ENCODE peak calls at places on chromosomes 1 and 21, in eight cellular contexts. F is AG04450, M is coronary artery, I is Panc1, N is bronchial epithelial cell, V is AG10803, P is aorta, E is fibroblast of lung. C is an unnamed sample.

GRCh38 chr21:16181024-16181423 is 451.2 kb downstream of the USP25 start:
- DNase-seq in P (no peak), M (no peak), E (no peak), I (no peak), V (no peak), N (no peak), F (no peak), C (no peak)

GRCh38 chr1:17215545-17215890 is 10.6 kb downstream of the PADI1 start:
- DNase-seq in P (no peak), V (no peak), M (no peak), I (no peak), E (no peak), N (peak), F (no peak), C (peak)

GRCh38 chr1:160614410-160614809 is 32.4 kb downstream of the SLAMF1 start:
- DNase-seq in N (no peak), E (no peak), P (no peak), M (no peak), V (no peak), F (no peak), I (no peak), C (no peak)

GRCh38 chr1:184423649-184424048 is 36.8 kb downstream of the C1orf21 start:
- DNase-seq in M (no peak), N (no peak), F (no peak), E (no peak), P (no peak), V (no peak), I (no peak), C (no peak)

GRCh38 chr1:53037159-53037558 is 24.9 kb upstream of the PODN start:
- DNase-seq in M (no peak), E (no peak), I (no peak), N (no peak), F (no peak), V (no peak), P (no peak), C (no peak)

GRCh38 chr1:19877821-19878636 is 4.2 kb upstream of the OTUD3 start:
- DNase-seq in I (no peak), M (no peak), N (peak), V (peak), F (no peak), P (no peak), E (no peak), C (no peak)

GRCh38 chr1:74771913-74772515 is 39.1 kb downstream of the TYW3 start:
- DNase-seq in I (peak), M (no peak), P (no peak), F (peak), E (peak), V (peak), N (peak), C (no peak)

GRCh38 chr1:207499573-207499972 is 3.6 kb downstream of the CR1 start:
- DNase-seq in P (peak), E (peak), F (peak), I (peak), N (peak), M (no peak), V (peak), C (peak)

GRCh38 chr1:197451424-197451823 is 183.4 kb downstream of the CRB1 start:
- DNase-seq in I (no peak), V (no peak), M (no peak), P (no peak), F (no peak), E (peak), N (no peak), C (no peak)

GRCh38 chr1:205344010-205344808 is 12.5 kb downstream of the KLHDC8A start:
- DNase-seq in E (no peak), V (no peak), F (no peak), M (no peak), P (no peak), N (no peak), I (no peak), C (peak)

GRCh38 chr21:35032474-35033263 is 16.4 kb downstream of the RUNX1 start:
- DNase-seq in M (no peak), N (no peak), I (no peak), E (no peak), F (no peak), P (no peak), V (no peak), C (no peak)

GRCh38 chr21:29805110-29805509 is 134.7 kb downstream of the GRIK1 start:
- DNase-seq in N (peak), M (no peak), P (no peak), E (no peak), V (no peak), I (no peak), F (no peak), C (no peak)

GRCh38 chr1:182626527-182626926 is 22.3 kb upstream of the RGS16 start:
- DNase-seq in P (no peak), I (no peak), F (no peak), N (peak), E (no peak), M (no peak), V (no peak), C (no peak)

GRCh38 chr1:43238104-43238503 is 31.7 kb upstream of the TMEM125 start:
- DNase-seq in F (peak), N (peak), E (peak), V (peak), P (peak), I (peak), M (no peak), C (peak)

GRCh38 chr1:22952694-22953391 is 19.8 kb downstream of the LACTBL1 start:
- DNase-seq in N (no peak), I (no peak), F (no peak), M (no peak), E (no peak), V (no peak), P (no peak), C (no peak)

GRCh38 chr21:35006771-35007170 is 42.3 kb downstream of the RUNX1 start:
- DNase-seq in M (no peak), V (no peak), E (no peak), N (no peak), P (no peak), I (no peak), F (no peak), C (no peak)

GRCh38 chr1:4668738-4669700 is 14.6 kb downstream of the AJAP1 start:
- DNase-seq in I (no peak), M (no peak), V (peak), E (no peak), N (peak), P (no peak), F (no peak), C (no peak)

GRCh38 chr1:17507916-17508315 is 31.6 kb upstream of the ARHGEF10L start:
- DNase-seq in E (no peak), M (no peak), P (no peak), F (no peak), I (no peak), V (no peak), N (no peak), C (peak)

GRCh38 chr1:86468501-86468977 is at the start of gene CLCA1:
- DNase-seq in P (no peak), M (no peak), E (no peak), V (no peak), N (no peak), I (no peak), F (no peak), C (no peak)

GRCh38 chr1:2803086-2803930 is 1.8 kb upstream of the TTC34 start:
- DNase-seq in V (no peak), N (no peak), E (no peak), M (no peak), P (peak), F (no peak), I (no peak), C (no peak)

GRCh38 chr1:171736204-171736603 is 5.7 kb downstream of the VAMP4 start:
- DNase-seq in F (no peak), V (no peak), I (no peak), P (no peak), E (no peak), N (no peak), M (no peak), C (no peak)

GRCh38 chr1:154992721-154993571 is 440 bp upstream of the LENEP start:
- DNase-seq in I (no peak), N (peak), V (no peak), E (peak), M (no peak), F (no peak), P (peak), C (no peak)

GRCh38 chr1:37634554-37635308 is at the start of gene RSPO1:
- DNase-seq in E (peak), N (no peak), F (no peak), P (no peak), M (no peak), V (peak), I (no peak), C (peak)

GRCh38 chr1:247905181-247905580 is 9.8 kb downstream of the OR2W3 start:
- DNase-seq in E (no peak), P (no peak), N (no peak), V (no peak), F (no peak), I (no peak), M (no peak), C (no peak)

GRCh38 chr1:180167721-180168467 is 13.2 kb downstream of the QSOX1 start:
- DNase-seq in M (no peak), V (no peak), P (no peak), I (no peak), E (no peak), N (peak), F (no peak), C (peak)

GRCh38 chr1:14576155-14576554 is 22.3 kb upstream of the KAZN start:
- DNase-seq in F (no peak), N (no peak), E (no peak), P (no peak), I (no peak), V (no peak), M (no peak), C (no peak)

GRCh38 chr21:31142600-31142999 is 104.3 kb upstream of the KRTAP19-8 start:
- DNase-seq in N (no peak), V (no peak), P (no peak), I (no peak), F (no peak), E (no peak), M (no peak), C (no peak)

GRCh38 chr21:30227128-30227527 is 11.2 kb upstream of the CLDN8 start:
- DNase-seq in E (no peak), F (no peak), M (no peak), I (no peak), V (no peak), N (no peak), P (no peak), C (no peak)

GRCh38 chr1:43083375-43083774 is 88.7 kb downstream of the EBNA1BP2 start:
- DNase-seq in M (no peak), I (no peak), P (no peak), F (no peak), V (no peak), N (no peak), E (no peak), C (no peak)

GRCh38 chr1:196070940-196071339 is 537.3 kb downstream of the KCNT2 start:
- DNase-seq in F (no peak), V (no peak), N (peak), P (no peak), M (no peak), E (peak), I (no peak), C (no peak)

GRCh38 chr1:221887091-221887746 is 145.3 kb upstream of the DUSP10 start:
- DNase-seq in V (peak), N (peak), E (peak), F (peak), M (no peak), I (peak), P (peak), C (peak)

GRCh38 chr1:223056802-223057201 is 86.2 kb downstream of the TLR5 start:
- DNase-seq in V (no peak), E (no peak), I (no peak), M (no peak), P (no peak), F (no peak), N (peak), C (no peak)

GRCh38 chr1:180734366-180734765 is 102.5 kb downstream of the XPR1 start:
- DNase-seq in V (no peak), M (no peak), N (no peak), I (no peak), E (no peak), P (no peak), F (no peak), C (no peak)

GRCh38 chr1:179807691-179808485 is 64.8 kb downstream of the FAM163A start:
- DNase-seq in P (no peak), V (peak), I (no peak), N (peak), M (no peak), F (peak), E (peak), C (no peak)

DNA sequence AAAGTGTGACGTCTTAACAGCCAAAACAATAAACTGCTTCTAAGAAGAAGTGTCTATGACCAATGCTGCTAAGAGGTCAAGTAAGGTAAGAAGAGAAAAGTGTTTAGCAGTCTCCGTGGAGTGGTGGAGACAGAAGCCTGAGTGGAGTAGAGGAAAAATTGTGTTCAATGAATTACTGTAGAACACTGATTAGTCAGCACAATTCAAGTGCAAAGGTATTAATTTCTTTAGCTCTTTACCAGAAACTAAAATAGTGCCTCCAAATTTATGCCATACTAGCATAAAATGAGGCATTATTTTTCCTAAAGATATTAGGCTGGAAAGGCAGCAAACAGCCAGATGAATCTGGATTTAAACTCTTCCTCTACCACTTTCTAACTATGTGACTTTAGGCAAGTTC is 56.1 kb downstream of the PIK3R3 start:
- DNase-seq in M (no peak), I (no peak), F (no peak), N (no peak), P (no peak), V (no peak), E (no peak), C (no peak)
- H3K4me3 ChIP-seq in M (no peak), I (no peak), F (no peak), N (no peak), P (no peak), V (no peak), E (no peak), C (no peak)

DNA sequence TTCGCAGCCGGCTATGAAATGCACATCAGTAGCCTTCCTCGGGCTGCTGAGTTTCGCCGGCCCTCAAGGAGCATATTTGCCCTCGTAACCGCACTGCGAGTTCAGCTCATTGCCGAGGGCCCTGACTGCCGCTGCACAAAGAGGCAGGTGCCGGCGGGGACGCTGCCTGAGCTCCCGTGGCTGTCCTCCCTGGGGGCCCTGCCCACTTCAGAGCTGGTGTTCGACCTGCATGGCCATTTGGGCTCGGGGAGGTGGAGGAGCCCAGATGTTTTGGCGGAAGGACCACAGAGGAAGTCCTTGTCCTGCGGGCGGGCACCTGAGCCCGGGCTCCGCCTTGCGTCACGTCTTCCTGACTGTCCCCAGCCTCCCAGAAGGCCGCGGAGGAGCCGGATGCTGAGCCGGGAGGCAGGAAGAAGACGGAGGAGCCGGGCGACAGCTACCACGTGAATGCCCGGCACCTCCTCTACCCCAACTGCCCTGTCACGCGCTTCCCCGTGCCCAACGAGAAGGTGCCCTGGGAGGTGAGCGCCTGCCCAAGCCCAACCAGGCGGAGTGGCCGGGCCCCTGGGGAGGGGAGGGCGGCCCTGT is 29.9 kb upstream of the LRRC3 start:
- DNase-seq in N (no peak), V (no peak), P (peak), M (no peak), I (no peak), E (no peak), F (no peak), C (no peak)
- H3K4me3 ChIP-seq in N (no peak), V (no peak), P (no peak), M (no peak), I (no peak), E (no peak), F (no peak), C (no peak)

GRCh38 chr1:10714337-10715114 is 81.9 kb downstream of the CASZ1 start:
- DNase-seq in F (no peak), I (no peak), P (no peak), M (no peak), N (no peak), V (no peak), E (no peak), C (no peak)
- H3K4me3 ChIP-seq in F (no peak), I (no peak), P (no peak), M (peak), N (no peak), V (no peak), E (no peak), C (no peak)

GRCh38 chr1:229406798-229407197 is 27.1 kb downstream of the ACTA1 start:
- DNase-seq in E (no peak), P (no peak), I (no peak), M (no peak), V (no peak), N (no peak), F (no peak), C (no peak)
- H3K4me3 ChIP-seq in E (no peak), P (peak), I (no peak), M (peak), V (no peak), N (no peak), F (no peak), C (no peak)

DNA sequence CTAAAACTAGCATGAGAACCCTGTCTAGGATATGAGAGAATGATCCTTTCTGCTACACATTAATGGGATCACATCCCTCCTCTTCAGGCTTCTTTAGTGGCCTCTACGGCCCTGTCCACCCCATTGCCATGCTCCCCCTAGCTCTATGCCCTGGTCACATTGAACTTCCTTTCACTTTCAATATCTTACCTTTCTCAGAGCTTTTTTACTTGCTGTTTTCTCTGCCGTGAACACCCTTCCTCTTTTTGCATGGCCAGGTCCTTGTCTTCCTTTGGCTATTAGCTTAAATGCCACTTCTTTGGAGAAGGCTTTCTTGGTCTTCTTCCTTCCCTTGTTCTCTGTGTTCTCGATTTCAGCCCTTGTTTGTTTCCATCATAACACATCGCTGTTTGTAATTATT is 97.4 kb downstream of the GIPC2 start:
- DNase-seq in V (no peak), P (no peak), M (no peak), N (no peak), F (no peak), I (no peak), E (no peak), C (no peak)
- H3K4me3 ChIP-seq in V (peak), P (no peak), M (no peak), N (no peak), F (no peak), I (no peak), E (no peak), C (no peak)

GRCh38 chr1:6180215-6180577 is at the start of gene CHD5:
- DNase-seq in M (no peak), N (no peak), I (no peak), E (no peak), V (no peak), P (no peak), F (no peak), C (peak)
- H3K4me3 ChIP-seq in M (peak), N (no peak), I (peak), E (no peak), V (no peak), P (peak), F (no peak), C (no peak)

GRCh38 chr21:33682992-33683627 is 40.8 kb downstream of the ITSN1 start:
- DNase-seq in P (no peak), V (peak), F (peak), E (peak), N (peak), I (peak), M (no peak), C (peak)

GRCh38 chr21:33685613-33686197 is 43.4 kb downstream of the ITSN1 start:
- DNase-seq in V (peak), F (peak), I (no peak), P (no peak), M (no peak), E (peak), N (peak), C (peak)

GRCh38 chr21:33684068-33684467 is 41.8 kb downstream of the ITSN1 start:
- DNase-seq in M (no peak), F (no peak), P (no peak), I (no peak), V (no peak), N (no peak), E (no peak), C (no peak)

GRCh38 chr21:33686386-33686785 is 44.1 kb downstream of the ITSN1 start:
- DNase-seq in E (no peak), M (no peak), P (no peak), I (no peak), F (no peak), V (no peak), N (no peak), C (no peak)

DNA sequence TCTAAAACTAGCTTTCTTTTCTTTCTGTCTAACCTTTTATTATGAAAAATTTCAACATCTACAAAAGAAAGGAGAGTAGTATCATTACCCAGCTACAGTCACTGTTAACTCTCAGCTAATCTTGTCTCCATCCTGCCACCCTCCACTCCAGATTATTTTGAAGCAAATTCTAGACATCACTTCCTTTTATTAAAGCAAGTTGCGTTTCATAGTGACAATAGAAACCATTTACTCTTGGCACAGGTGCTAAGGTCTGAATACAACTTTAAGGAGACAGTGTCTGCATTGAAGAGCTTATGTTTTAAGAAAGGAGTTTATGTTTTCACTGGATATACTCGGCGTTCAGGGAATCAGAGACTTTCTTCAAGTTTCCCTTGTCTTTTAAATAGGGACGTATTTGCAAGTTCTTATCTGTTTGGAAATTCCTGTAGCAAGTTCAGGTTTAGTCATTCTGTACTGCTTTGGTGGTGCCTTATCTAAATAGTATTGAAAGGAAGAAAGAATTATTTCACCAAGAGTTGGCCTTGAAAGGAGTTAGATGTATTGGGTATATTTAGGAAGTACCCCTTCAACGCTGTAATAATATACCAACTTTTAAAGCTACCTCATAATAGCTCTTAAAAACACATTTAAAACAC is 42.7 kb downstream of the ITSN1 start:
- DNase-seq in M (no peak), I (no peak), E (no peak), P (no peak), N (peak), V (no peak), F (no peak), C (no peak)
- H3K4me3 ChIP-seq in M (no peak), I (no peak), E (no peak), P (no peak), N (no peak), V (no peak), F (no peak), C (no peak)

GRCh38 chr1:218348628-218349185 is 3.6 kb downstream of the TGFB2 start:
- DNase-seq in E (no peak), N (peak), M (no peak), F (no peak), P (no peak), I (no peak), V (no peak), C (no peak)
- H3K4me3 ChIP-seq in E (peak), N (no peak), M (peak), F (peak), P (peak), I (peak), V (no peak), C (no peak)

GRCh38 chr1:229574679-229575442 is 16.4 kb upstream of the ABCB10 start:
- DNase-seq in P (no peak), N (no peak), M (no peak), E (no peak), I (no peak), F (no peak), V (no peak), C (no peak)
- H3K4me3 ChIP-seq in P (no peak), N (no peak), M (no peak), E (no peak), I (no peak), F (no peak), V (no peak), C (no peak)